ENCODE peak calls at places on chromosomes 1 and 21, in five cellular contexts. D, M, A, H and J are unnamed samples.
A peak's percentile ranks its signal among the peaks of the same experiment; 100 is the strongest.

GRCh38 chr1:222171005-222171404 is 376.9 kb downstream of the HHIPL2 start:
- DNase-seq in D (no peak), M (no peak), A (no peak), H (no peak), J (no peak)

GRCh38 chr1:192639607-192640368 is 3.8 kb downstream of the RGS13 start:
- DNase-seq in D (no peak), M (no peak), A (no peak), H (no peak), J (no peak)

GRCh38 chr1:184982002-184982954 is 8.0 kb upstream of the NIBAN1 start:
- DNase-seq in D (peak; percentile 12), M (peak; percentile 79), A (peak; percentile 21), H (peak; percentile 80), J (no peak)

GRCh38 chr21:19553930-19554615 is 1150.5 kb upstream of the TMPRSS15 start:
- DNase-seq in D (no peak), M (no peak), A (no peak), H (no peak), J (no peak)

GRCh38 chr1:235919797-235920475 is 53.2 kb upstream of the LYST start:
- DNase-seq in D (no peak), M (no peak), A (no peak), H (no peak), J (peak; percentile 76)

GRCh38 chr1:64743954-64744491 is 852 bp upstream of the RAVER2 start:
- DNase-seq in D (no peak), M (no peak), A (no peak), H (no peak), J (no peak)

GRCh38 chr1:198880818-198881597 is 242.2 kb downstream of the PTPRC start:
- DNase-seq in D (no peak), M (no peak), A (no peak), H (no peak), J (no peak)

GRCh38 chr21:20661745-20662470 is 336.3 kb upstream of the NCAM2 start:
- DNase-seq in D (no peak), M (no peak), A (peak; percentile 59), H (no peak), J (no peak)

GRCh38 chr1:202037706-202038296 is 27.4 kb downstream of the ELF3 start:
- DNase-seq in D (no peak), M (no peak), A (no peak), H (no peak), J (no peak)

GRCh38 chr1:32867671-32868070 is 3.0 kb downstream of the FNDC5 start:
- DNase-seq in D (no peak), M (no peak), A (no peak), H (no peak), J (no peak)

GRCh38 chr1:147379889-147380288 is 137.4 kb downstream of the CHD1L start:
- DNase-seq in D (no peak), M (no peak), A (no peak), H (no peak), J (no peak)

GRCh38 chr1:236534164-236534651 is 10.4 kb downstream of the LGALS8 start:
- DNase-seq in D (no peak), M (no peak), A (no peak), H (no peak), J (no peak)

GRCh38 chr21:40404319-40404906 is 442.5 kb downstream of the DSCAM start:
- DNase-seq in D (no peak), M (no peak), A (no peak), H (no peak), J (no peak)
- H3K9me3 ChIP-seq in D (no peaks in the 10 kb centered on the region), M (no peaks in the 10 kb centered on the region), A (no peaks in the 10 kb centered on the region), H (peaks cover 14% of the 10 kb centered on the region), J (no peaks in the 10 kb centered on the region)

GRCh38 chr1:5649795-5650194 is 342.4 kb downstream of the NPHP4 start:
- DNase-seq in D (no peak), M (no peak), A (no peak), H (no peak), J (no peak)

GRCh38 chr1:5651964-5652751 is 340.1 kb downstream of the NPHP4 start:
- DNase-seq in D (no peak), M (no peak), A (peak; percentile 17), H (peak; percentile 46), J (peak; percentile 84)

GRCh38 chr1:5650283-5651026 is 341.8 kb downstream of the NPHP4 start:
- DNase-seq in D (no peak), M (no peak), A (no peak), H (no peak), J (no peak)

GRCh38 chr1:5651496-5651895 is 340.7 kb downstream of the NPHP4 start:
- DNase-seq in D (no peak), M (no peak), A (no peak), H (no peak), J (no peak)

DNA sequence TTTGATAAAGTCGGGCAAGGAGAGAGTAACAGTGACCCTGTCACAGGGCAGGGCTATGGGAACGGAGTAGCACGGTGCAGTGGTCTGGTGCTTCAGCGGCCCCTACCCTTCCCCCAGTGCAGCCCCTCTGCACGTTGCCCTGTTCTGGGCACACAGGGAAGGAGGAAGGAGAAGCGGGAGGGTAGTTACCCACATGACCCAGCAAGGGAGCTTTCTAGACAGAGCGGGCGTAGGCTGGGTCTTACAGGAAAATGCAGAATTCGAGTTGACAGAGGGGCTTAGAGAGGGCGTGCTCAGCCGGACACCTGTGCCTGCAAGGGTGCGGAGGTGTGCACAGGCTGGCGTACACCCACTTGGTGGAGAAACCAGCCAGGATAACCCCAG is 341.2 kb downstream of the NPHP4 start:
- DNase-seq in D (no peak), M (no peak), A (no peak), H (no peak), J (no peak)
- H3K4me1 ChIP-seq in D (peaks cover 18% of the 10 kb centered on the region), M (no peaks in the 10 kb centered on the region), A (no peaks in the 10 kb centered on the region), H (no peaks in the 10 kb centered on the region), J (peaks cover 18% of the 10 kb centered on the region)

DNA sequence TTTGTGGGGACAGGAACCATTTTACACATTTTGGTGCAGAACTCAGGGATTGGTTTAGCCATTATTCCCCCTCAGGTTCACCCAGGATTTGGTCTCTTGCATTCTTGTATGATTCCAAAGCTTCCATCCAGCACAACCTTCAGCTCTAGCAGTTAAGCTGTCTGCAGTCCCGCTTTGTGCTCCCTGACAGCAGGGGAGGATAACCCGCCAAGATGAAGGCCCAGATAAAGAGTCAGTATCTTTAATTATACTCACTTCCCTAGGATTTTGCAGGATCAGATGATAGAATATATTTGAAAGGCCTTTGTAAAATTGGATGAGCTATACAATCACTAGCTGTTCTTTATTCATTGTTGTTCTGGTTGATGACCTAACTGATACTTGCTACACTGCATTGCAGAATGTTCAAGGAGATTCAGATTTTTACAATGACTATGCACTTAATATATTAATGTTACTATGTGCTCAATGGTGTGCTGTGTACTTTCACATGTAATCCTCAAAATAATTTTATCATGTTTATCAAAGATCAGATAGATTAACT is 49.8 kb downstream of the SLC16A1 start:
- DNase-seq in D (no peak), M (no peak), A (no peak), H (no peak), J (no peak)
- H3K9me3 ChIP-seq in D (no peaks in the 10 kb centered on the region), M (no peaks in the 10 kb centered on the region), A (peaks cover 7% of the 10 kb centered on the region), H (no peaks in the 10 kb centered on the region), J (no peaks in the 10 kb centered on the region)

GRCh38 chr1:40399984-40400704 is 26.6 kb downstream of the SMAP2 start:
- DNase-seq in D (no peak), M (no peak), A (no peak), H (no peak), J (no peak)
- H3K4me1 ChIP-seq in D (no peaks in the 10 kb centered on the region), M (no peaks in the 10 kb centered on the region), A (no peaks in the 10 kb centered on the region), H (no peaks in the 10 kb centered on the region), J (peaks cover 3% of the 10 kb centered on the region)

GRCh38 chr1:227632325-227632724 is 69.0 kb downstream of the ZNF678 start:
- DNase-seq in D (no peak), M (no peak), A (no peak), H (no peak), J (no peak)
- H3K9me3 ChIP-seq in D (peaks cover 64% of the 10 kb centered on the region), M (peaks cover 14% of the 10 kb centered on the region), A (peaks cover 52% of the 10 kb centered on the region), H (peaks cover 90% of the 10 kb centered on the region), J (no peaks in the 10 kb centered on the region)

GRCh38 chr1:44694863-44695478 is 20.5 kb downstream of the ARMH1 start:
- DNase-seq in D (no peak), M (no peak), A (no peak), H (no peak), J (no peak)
- H3K4me1 ChIP-seq in D (no peaks in the 10 kb centered on the region), M (no peaks in the 10 kb centered on the region), A (no peaks in the 10 kb centered on the region), H (no peaks in the 10 kb centered on the region), J (no peaks in the 10 kb centered on the region)

GRCh38 chr21:27192286-27192685 is 225.4 kb upstream of the ADAMTS5 start:
- DNase-seq in D (no peak), M (no peak), A (no peak), H (no peak), J (no peak)
- H3K9me3 ChIP-seq in D (no peaks in the 10 kb centered on the region), M (no peaks in the 10 kb centered on the region), A (no peaks in the 10 kb centered on the region), H (no peaks in the 10 kb centered on the region), J (no peaks in the 10 kb centered on the region)

DNA sequence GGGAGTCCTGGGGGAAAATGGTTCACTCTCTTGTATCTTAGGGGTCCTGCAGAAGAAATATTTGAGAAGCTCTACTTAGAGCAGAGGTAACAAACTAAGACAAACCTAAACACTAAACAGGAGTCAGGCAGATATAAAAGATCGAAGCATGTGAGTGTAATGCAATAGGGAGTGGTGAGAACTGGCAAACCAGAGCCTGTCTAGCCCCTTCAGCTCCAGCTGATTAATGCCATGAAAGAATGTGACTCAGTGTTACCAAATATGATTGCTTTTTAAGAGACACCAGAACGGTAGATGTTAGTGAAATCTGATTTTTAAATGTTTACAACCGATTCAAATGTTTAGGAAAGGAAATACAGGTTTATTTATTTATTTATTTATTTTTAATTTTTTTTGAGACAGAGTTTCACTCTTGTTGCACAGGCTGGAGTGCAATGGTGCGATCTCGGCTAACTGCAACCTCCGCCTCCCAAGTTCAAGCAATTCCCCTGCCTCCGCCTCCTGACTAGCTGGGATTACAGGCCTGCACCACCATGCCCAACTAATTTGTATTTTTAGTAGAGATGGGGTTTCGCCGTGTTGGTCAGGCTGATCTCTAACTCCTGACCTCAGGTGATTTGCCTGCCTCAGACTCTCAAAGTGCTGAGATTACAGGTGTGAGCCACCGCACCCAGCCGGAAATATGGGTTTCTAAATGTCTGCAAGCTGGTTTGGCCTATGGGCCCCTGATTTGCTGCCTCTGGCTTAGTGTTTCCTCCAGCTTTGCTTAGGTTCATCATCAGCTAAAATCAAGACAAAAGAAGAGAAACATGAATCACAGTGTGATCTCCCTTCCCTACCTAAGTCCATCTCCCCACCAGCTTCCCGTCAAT is 12.2 kb downstream of the TXNIP start:
- DNase-seq in D (no peak), M (no peak), A (no peak), H (peak; percentile 30), J (no peak)
- H3K4me1 ChIP-seq in D (peaks cover 70% of the 10 kb centered on the region), M (no peaks in the 10 kb centered on the region), A (peaks cover 28% of the 10 kb centered on the region), H (peaks cover 22% of the 10 kb centered on the region), J (peaks cover 21% of the 10 kb centered on the region)

GRCh38 chr1:48979940-48980339 is 203.2 kb upstream of the BEND5 start:
- DNase-seq in D (no peak), M (no peak), A (no peak), H (no peak), J (no peak)

GRCh38 chr1:48977273-48977672 is 200.6 kb upstream of the BEND5 start:
- DNase-seq in D (no peak), M (no peak), A (no peak), H (no peak), J (no peak)

DNA sequence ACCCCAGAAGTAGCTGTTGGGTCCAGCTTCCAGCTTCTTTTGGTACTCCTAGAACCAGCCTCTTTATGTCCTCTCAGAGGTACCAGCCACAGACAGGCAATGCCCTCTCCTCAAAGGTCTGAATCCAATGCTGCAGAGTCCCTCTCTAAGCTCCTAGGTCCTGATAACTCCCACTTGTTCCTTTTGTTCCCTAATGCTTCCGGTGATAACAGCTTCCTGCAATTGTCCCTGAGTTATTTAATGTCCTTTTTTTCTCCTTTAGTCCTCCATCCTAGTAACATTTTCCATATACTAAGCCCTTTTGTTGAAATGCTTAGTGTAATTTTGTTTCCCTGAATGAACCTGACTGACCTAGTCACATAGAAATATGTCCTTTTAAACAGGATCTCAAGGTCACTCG is 201.7 kb upstream of the BEND5 start:
- DNase-seq in D (no peak), M (no peak), A (no peak), H (no peak), J (no peak)
- H3K9me3 ChIP-seq in D (no peaks in the 10 kb centered on the region), M (no peaks in the 10 kb centered on the region), A (no peaks in the 10 kb centered on the region), H (no peaks in the 10 kb centered on the region), J (no peaks in the 10 kb centered on the region)